ENCODE peak calls at places on chromosomes 5 and 9, in nine cellular contexts. J is endodermal cell, Q is cardiac fibroblast, K is adrenal gland, R is heart right ventricle, D is transverse colon, M is bronchial epithelial cell, G is PC-9, V is IMR-90. O is an unnamed sample.

GRCh38 chr5:34686762-34687268 is 30.7 kb downstream of the RAI14 start:
- DNase-seq in Q (peak), J (peak), M (peak), R (peak), V (peak), K (peak), D (peak), G (peak), O (peak)

GRCh38 chr5:135114759-135115158 is 80.7 kb upstream of the PITX1 start:
- DNase-seq in M (peak), Q (no peak), K (no peak), V (no peak), J (no peak), R (no peak), D (no peak), G (no peak), O (no peak)

GRCh38 chr5:135973323-135974018 is 18.7 kb upstream of the LECT2 start:
- DNase-seq in J (no peak), G (no peak), D (no peak), M (peak), K (no peak), V (peak), R (no peak), Q (peak), O (peak)

GRCh38 chr5:123429993-123430392 is 6.8 kb upstream of the CEP120 start:
- DNase-seq in R (no peak), Q (peak), G (peak), D (no peak), V (peak), M (peak), J (no peak), K (peak), O (no peak)

GRCh38 chr5:74130141-74130897 is 504.3 kb downstream of the ARHGEF28 start:
- DNase-seq in K (no peak), M (no peak), J (no peak), V (no peak), R (no peak), D (no peak), Q (no peak), G (no peak), O (no peak)

GRCh38 chr5:172140120-172140519 is 47.9 kb downstream of the STK10 start:
- DNase-seq in J (no peak), K (no peak), M (no peak), Q (no peak), D (no peak), V (no peak), G (no peak), R (no peak), O (no peak)

GRCh38 chr5:58156354-58156753 is 303.5 kb downstream of the PLK2 start:
- DNase-seq in G (no peak), V (peak), J (no peak), M (no peak), R (no peak), D (no peak), Q (peak), K (no peak), O (no peak)

GRCh38 chr5:141611289-141611688 is 7.5 kb downstream of the DIAPH1 start:
- DNase-seq in J (no peak), M (no peak), D (no peak), V (no peak), R (no peak), K (no peak), Q (no peak), G (no peak), O (peak)

GRCh38 chr5:36152324-36153298 is 700 bp downstream of the SKP2 start:
- DNase-seq in K (no peak), J (peak), D (no peak), Q (peak), M (peak), G (no peak), R (no peak), V (peak), O (no peak)

GRCh38 chr5:53069626-53070025 is 39.9 kb downstream of the MOCS2 start:
- DNase-seq in J (no peak), R (no peak), Q (peak), K (peak), V (peak), M (peak), D (no peak), G (no peak), O (no peak)

GRCh38 chr9:76687861-76688374 is 76.3 kb upstream of the PCA3 start:
- DNase-seq in R (no peak), D (no peak), J (no peak), Q (peak), M (peak), K (no peak), G (peak), V (peak), O (no peak)

GRCh38 chr5:133707629-133708028 is 95.3 kb upstream of the FSTL4 start:
- DNase-seq in J (peak), R (no peak), D (no peak), G (no peak), M (no peak), Q (no peak), V (no peak), K (no peak), O (no peak)

GRCh38 chr9:36913393-36914211 is 120.5 kb downstream of the PAX5 start:
- DNase-seq in J (peak), D (no peak), M (no peak), Q (no peak), G (no peak), K (no peak), V (no peak), R (no peak), O (no peak)
- TF ChIP-seq CTCF in J (peak), D (no peak), M (peak), Q (peak), G (no peak), K (no peak), V (no peak), R (no peak), O (peak)

GRCh38 chr9:92966518-92966800 is 19.1 kb downstream of the FGD3 start:
- DNase-seq in R (no peak), K (no peak), D (no peak), V (no peak), Q (no peak), M (no peak), G (no peak), J (no peak), O (no peak)
- H3K4me3 ChIP-seq in R (no peak), K (no peak), D (no peak), V (no peak), Q (no peak), M (no peak), G (no peak), J (no peak), O (no peak)

DNA sequence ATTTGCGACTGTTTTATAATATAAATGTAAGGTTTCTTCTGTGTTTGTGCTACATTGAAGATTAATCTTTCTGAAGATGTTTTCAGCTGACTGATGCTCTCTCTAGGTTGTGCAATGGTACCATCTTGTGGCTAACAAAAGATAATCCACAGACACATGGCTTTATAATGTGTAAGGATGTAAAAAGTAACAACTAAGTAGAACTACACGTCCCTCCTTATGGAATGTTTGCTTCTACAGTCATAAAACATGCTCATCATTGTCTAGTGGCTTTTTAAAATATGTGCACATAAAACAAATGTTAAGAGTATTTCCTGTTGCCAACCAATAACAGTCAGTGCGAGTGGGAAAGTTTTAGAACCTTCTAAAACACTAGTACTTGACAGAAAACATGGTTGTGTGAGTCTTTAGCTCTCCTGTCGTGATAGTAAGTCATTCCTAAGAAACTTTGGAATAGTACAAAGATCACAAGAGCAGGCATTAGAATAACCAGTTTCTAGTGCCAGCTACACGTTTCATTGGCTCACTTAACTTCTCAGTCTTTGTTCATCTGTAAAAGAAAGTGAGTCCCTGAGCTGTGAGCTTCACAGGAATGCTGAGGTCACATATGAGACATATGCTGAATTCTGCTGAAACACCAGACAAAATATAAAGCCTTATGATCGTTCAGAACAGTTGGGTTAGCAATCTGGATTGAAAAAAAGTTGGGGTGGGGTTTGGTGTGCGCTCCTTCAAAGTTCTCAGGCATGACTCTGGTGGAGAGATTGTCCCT is 75.7 kb upstream of the GLIS3 start:
- DNase-seq in Q (peak), K (no peak), J (no peak), V (peak), G (no peak), D (no peak), R (no peak), M (peak), O (no peak)
- TF ChIP-seq CTCF in Q (peak), K (peak), J (peak), V (peak), G (peak), D (peak), R (peak), M (peak), O (no peak)

GRCh38 chr9:114372971-114373591 is 14.7 kb downstream of the AKNA start:
- DNase-seq in J (no peak), D (peak), V (no peak), K (peak), G (no peak), R (peak), M (no peak), Q (no peak), O (no peak)
- H3K4me3 ChIP-seq in J (no peak), D (no peak), V (no peak), K (no peak), G (no peak), R (no peak), M (no peak), Q (no peak), O (no peak)